ENCODE peak calls at places on chromosomes 4 and X, in seven cellular contexts. N is mesendoderm, J is mesenchymal stem cell, D is H9, K is neuronal stem cell, A is H1, M is trophoblast cell. Y is an unnamed sample.
A peak's percentile ranks its signal among the peaks of the same experiment; 100 is the strongest.

GRCh38 chrX:7164174-7164573 is 16.2 kb upstream of the PUDP start:
- DNase-seq in M (no peak), J (no peak), D (no peak), K (no peak), N (peak; percentile 8), A (no peak), Y (no peak)

GRCh38 chr4:1400861-1401408 is 5.3 kb downstream of the NKX1-1 start:
- DNase-seq in D (no peak), N (no peak), M (no peak), A (peak; percentile 52), J (no peak), K (no peak), Y (no peak)

GRCh38 chrX:103309860-103310591 is 764 bp downstream of the BEX2 start:
- DNase-seq in J (no peak), A (no peak), M (no peak), D (no peak), N (no peak), K (no peak), Y (no peak)

GRCh38 chr4:163127621-163128020 is 39.1 kb downstream of the NAF1 start:
- DNase-seq in M (no peak), D (no peak), A (no peak), K (no peak), N (no peak), J (no peak), Y (no peak)

GRCh38 chrX:71215335-71215912 is 7.6 kb upstream of the GJB1 start:
- DNase-seq in J (no peak), A (no peak), N (no peak), M (no peak), D (no peak), K (no peak), Y (no peak)

GRCh38 chr4:38100474-38101255 is 140.5 kb downstream of the PTTG2 start:
- DNase-seq in J (no peak), D (no peak), M (peak; percentile 82), A (no peak), N (no peak), K (no peak), Y (no peak)

GRCh38 chrX:54357414-54358377 is at the start of gene WNK3:
- DNase-seq in M (peak; percentile 74), A (peak; percentile 80), J (peak; percentile 83), D (peak; percentile 88), N (peak; percentile 93), K (peak; percentile 82), Y (peak; percentile 57)

GRCh38 chrX:13226214-13226613 is 93.6 kb downstream of the ATXN3L start:
- DNase-seq in J (no peak), N (no peak), D (no peak), M (no peak), K (no peak), A (no peak), Y (no peak)

GRCh38 chr4:150229538-150229937 is 151.3 kb downstream of the DCLK2 start:
- DNase-seq in N (no peak), A (no peak), M (no peak), K (no peak), J (peak; percentile 74), D (no peak), Y (peak; percentile 93)

GRCh38 chrX:140292961-140293360 is 211.9 kb downstream of the SOX3 start:
- DNase-seq in K (no peak), J (no peak), N (no peak), D (no peak), A (no peak), M (no peak), Y (no peak)

GRCh38 chr4:173527103-173527876 is 2.7 kb downstream of the HAND2 start:
- DNase-seq in A (peak; percentile 75), M (no peak), J (peak; percentile 66), K (no peak), D (peak; percentile 77), N (peak; percentile 81), Y (no peak)

GRCh38 chrX:30910124-30910860 is 21.2 kb upstream of the TAB3 start:
- DNase-seq in K (no peak), A (no peak), D (no peak), M (no peak), N (peak; percentile 53), J (peak; percentile 7), Y (peak; percentile 42)

GRCh38 chrX:130393451-130394074 is 8.1 kb upstream of the GPR119 start:
- DNase-seq in A (peak; percentile 50), J (peak; percentile 62), M (peak; percentile 58), K (no peak), D (peak; percentile 57), N (peak; percentile 60), Y (peak; percentile 45)

GRCh38 chrX:153336128-153336894 is 2.4 kb downstream of the ZNF275 start:
- DNase-seq in K (no peak), M (no peak), D (no peak), N (no peak), A (no peak), J (no peak), Y (no peak)

GRCh38 chrX:39805022-39805421 is 292.7 kb downstream of the BCOR start:
- DNase-seq in N (peak; percentile 21), M (peak; percentile 68), K (no peak), J (no peak), A (no peak), D (no peak), Y (no peak)

GRCh38 chrX:46561931-46562721 is 11.4 kb upstream of the CHST7 start:
- DNase-seq in M (peak; percentile 6), J (no peak), N (no peak), D (no peak), K (no peak), A (no peak), Y (no peak)

GRCh38 chrX:102696303-102696702 is 15.9 kb upstream of the GPRASP2 start:
- DNase-seq in D (no peak), K (no peak), N (no peak), A (no peak), M (no peak), J (no peak), Y (no peak)

GRCh38 chr4:83962492-83962891 is 426.6 kb downstream of the GPAT3 start:
- DNase-seq in A (no peak), M (no peak), D (no peak), N (no peak), J (no peak), K (no peak), Y (no peak)

GRCh38 chr4:6926681-6927478 is 17.3 kb downstream of the TBC1D14 start:
- DNase-seq in M (peak; percentile 63), N (peak; percentile 67), D (no peak), J (peak; percentile 84), K (no peak), A (no peak), Y (peak; percentile 60)

GRCh38 chr4:4430492-4431195 is 43.7 kb downstream of the NSG1 start:
- DNase-seq in K (peak; percentile 43), M (peak; percentile 80), N (peak; percentile 84), J (peak; percentile 76), A (peak; percentile 74), D (peak; percentile 74), Y (peak; percentile 92)

GRCh38 chr4:121155893-121156292 is 8.2 kb downstream of the TNIP3 start:
- DNase-seq in N (peak; percentile 79), D (no peak), J (peak; percentile 85), M (peak; percentile 28), A (no peak), K (no peak), Y (peak; percentile 94)

DNA sequence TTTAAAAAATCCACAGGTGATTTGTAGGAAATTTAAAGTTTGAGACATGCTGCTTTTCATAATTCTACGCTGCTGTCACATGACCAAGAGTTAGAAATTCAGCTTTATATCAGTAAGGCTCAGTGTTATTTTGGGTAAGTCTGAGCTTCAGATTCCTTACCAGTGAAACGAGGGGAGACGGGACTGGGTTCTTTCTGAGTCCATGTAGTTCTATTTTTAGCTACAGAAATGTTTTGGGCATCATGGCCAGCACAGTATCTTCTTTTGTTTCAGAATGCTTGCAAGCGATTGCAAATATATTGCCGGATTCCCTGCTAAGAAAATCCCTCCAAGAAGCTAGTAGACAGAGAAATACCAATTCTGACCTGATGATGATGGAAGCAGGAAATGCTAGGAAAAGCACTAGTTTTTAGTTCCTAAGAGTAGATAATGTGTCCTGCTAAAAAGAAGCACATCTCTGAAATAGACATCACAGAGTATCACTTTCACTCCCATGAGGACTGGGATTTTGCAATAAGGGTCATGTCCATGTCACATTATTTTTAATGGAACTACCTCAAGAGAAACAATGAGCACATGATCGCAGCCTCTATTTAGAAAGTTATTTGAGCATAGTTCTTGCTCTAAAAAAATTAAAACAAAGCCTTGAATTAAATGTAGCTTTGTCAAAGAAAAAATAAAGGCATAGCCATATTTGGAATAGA is 10.9 kb downstream of the ATP1B4 start:
- DNase-seq in J (no peak), N (no peak), M (no peak), A (no peak), K (no peak), D (no peak), Y (no peak)
- H3K18ac ChIP-seq in J (no peak overlapping the region), N (no peak overlapping the region), M (no peak overlapping the region), A (no peak overlapping the region), K (no peak overlapping the region), D (no peak overlapping the region), Y (no peak overlapping the region)

DNA sequence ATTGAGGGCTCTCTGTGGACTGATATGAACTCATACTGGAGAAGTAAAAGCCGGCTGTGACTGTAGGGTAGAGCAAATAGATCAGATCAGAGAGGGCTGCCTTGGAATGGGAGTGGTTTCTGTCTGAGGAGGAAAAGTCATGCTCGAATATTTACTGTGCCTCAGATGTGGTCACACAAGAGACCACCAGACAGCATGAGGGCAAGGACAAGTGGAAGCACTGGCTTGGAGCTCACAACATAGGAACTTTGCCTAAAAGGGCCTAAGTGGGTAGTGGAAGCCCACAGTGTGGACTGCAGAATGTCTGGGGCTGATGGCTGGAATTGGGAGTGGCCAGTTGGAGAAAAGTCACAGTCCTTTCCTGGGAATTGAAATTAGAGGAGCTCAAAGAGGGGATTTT is 19.8 kb downstream of the GLRB start:
- DNase-seq in J (no peak), A (no peak), M (no peak), N (no peak), K (no peak), D (no peak), Y (no peak)
- H3K23ac ChIP-seq in J (no peak overlapping the region), A (no peak overlapping the region), M (no peak overlapping the region), N (no peak overlapping the region), K (no peak overlapping the region), D (no peak overlapping the region), Y (no peak overlapping the region)

DNA sequence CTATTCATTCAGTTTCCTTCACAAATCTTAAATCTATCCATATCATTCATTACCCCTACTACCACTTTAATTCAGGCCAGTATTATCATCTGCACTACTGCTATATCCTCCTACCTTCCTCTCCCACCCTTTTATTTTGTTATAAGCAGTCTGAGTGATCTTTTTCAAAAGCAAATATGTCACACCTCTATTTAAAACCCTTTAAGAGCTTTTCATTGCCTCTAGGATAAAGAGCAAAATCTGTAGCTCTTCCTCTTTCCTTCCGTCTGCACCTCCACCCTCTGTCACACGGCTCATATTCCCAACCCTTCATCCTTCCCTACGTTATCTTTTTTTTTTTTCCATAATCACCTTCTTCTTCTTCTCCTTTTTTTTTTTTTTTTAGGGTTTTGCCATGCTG is 60.3 kb upstream of the SMIM10 start:
- DNase-seq in D (no peak), M (no peak), K (no peak), N (no peak), J (no peak), A (no peak), Y (no peak)
- H2BK120ac ChIP-seq in D (no peak overlapping the region), M (no peak overlapping the region), K (no peak overlapping the region), N (no peak overlapping the region), J (no peak overlapping the region), A (no peak overlapping the region), Y (no peak overlapping the region)

DNA sequence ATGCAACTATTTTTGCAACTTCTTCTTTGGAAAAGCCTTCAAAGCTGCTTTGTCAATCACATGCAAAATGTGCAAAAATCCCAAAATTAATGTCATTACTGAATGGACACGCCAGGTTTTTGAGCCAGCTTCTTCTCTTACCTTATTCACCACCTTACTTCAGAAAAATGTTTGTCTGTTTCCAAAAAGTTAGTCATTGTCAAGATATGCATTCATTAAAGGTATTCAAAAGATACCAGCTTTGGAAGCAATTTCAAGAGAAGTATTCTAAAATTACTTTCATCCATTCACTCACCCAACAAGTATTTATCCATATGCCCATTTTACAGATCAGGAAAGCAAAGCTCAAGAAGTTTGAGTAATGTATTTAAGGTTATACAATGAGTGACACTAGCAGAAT is 2.3 kb upstream of the SEPSECS start:
- DNase-seq in K (no peak), M (peak; percentile 62), D (no peak), J (no peak), A (no peak), N (no peak), Y (no peak)
- H3K18ac ChIP-seq in K (no peak overlapping the region), M (no peak overlapping the region), D (no peak overlapping the region), J (no peak overlapping the region), A (no peak overlapping the region), N (no peak overlapping the region), Y (no peak overlapping the region)